ENCODE peak calls at places on chromosomes 7 and 10, in four cellular contexts. Z, Q, L and K are unnamed samples.

GRCh38 chr7:127755529-127755928 is 103.5 kb downstream of the SND1 start:
- DNase-seq in Z (no peak), L (no peak), Q (no peak), K (no peak)

GRCh38 chr7:73941836-73942551 is 81.0 kb downstream of the TMEM270 start:
- DNase-seq in Z (peak; percentile 75), Q (peak; percentile 93), L (no peak), K (no peak)

GRCh38 chr10:86758231-86759072 is 2.0 kb downstream of the BMPR1A start:
- DNase-seq in Z (peak; percentile 34), L (no peak), Q (no peak), K (no peak)

GRCh38 chr10:28674782-28675181 is 2.5 kb upstream of the BAMBI start:
- DNase-seq in Q (no peak), Z (no peak), L (no peak), K (no peak)

GRCh38 chr10:132900211-132900756 is 42.1 kb downstream of the CFAP46 start:
- DNase-seq in L (no peak), Q (no peak), Z (no peak), K (no peak)

GRCh38 chr10:132373241-132373955 is 23.6 kb upstream of the PWWP2B start:
- DNase-seq in Z (no peak), L (no peak), Q (no peak), K (no peak)

GRCh38 chr7:117630501-117630900 is 150.7 kb downstream of the CFTR start:
- DNase-seq in Z (no peak), L (no peak), Q (no peak), K (no peak)

GRCh38 chr10:77565590-77566023 is 72.0 kb downstream of the KCNMA1 start:
- DNase-seq in Z (no peak), L (no peak), Q (peak; percentile 32), K (no peak)

GRCh38 chr10:47286591-47287325 is 13.2 kb upstream of the GDF10 start:
- DNase-seq in Q (no peak), Z (no peak), L (no peak), K (no peak)

GRCh38 chr7:52959878-52960660 is 75.4 kb upstream of the POM121L12 start:
- DNase-seq in Z (no peak), Q (no peak), L (no peak), K (no peak)

GRCh38 chr7:412731-413356 is 106.8 kb downstream of the PDGFA start:
- DNase-seq in Z (no peak), L (no peak), Q (no peak), K (no peak)

GRCh38 chr7:155346285-155346684 is 48.6 kb downstream of the INSIG1 start:
- DNase-seq in L (no peak), Q (no peak), Z (no peak), K (no peak)

GRCh38 chr7:29623976-29624375 is 60.3 kb downstream of the PRR15 start:
- DNase-seq in L (no peak), Q (peak; percentile 93), Z (peak; percentile 61), K (no peak)

GRCh38 chr10:129110780-129111179 is 356.3 kb upstream of the MGMT start:
- DNase-seq in Z (no peak), Q (no peak), L (no peak), K (no peak)